ENCODE peak calls at places on chromosomes 6 and 20, in nine cellular contexts. One of them, this sample, is unnamed.

GRCh38 chr20:47482705-47483104 is 19.0 kb upstream of the NCOA3 start:
- DNase-seq in T-helper 1 cell: no peak
- DNase-seq in AG04450: no peak
- DNase-seq in T-helper 9 cell: no peak
- DNase-seq in activated CD4-positive, alpha-beta T cell treated with anti-CD3 and anti-CD28 coated beads, Interleukin-2, amount 10 ng/mL, durations not matched to agents 7 days and 5 days: no peak
- DNase-seq in SHP77: no peak
- DNase-seq in RCC 7860: no peak
- DNase-seq in GOT3: no peak
- DNase-seq in aorta: peak; percentile 24
- DNase-seq in this sample: no peak

GRCh38 chr6:67680297-67680932 is 954.7 kb upstream of the ADGRB3 start:
- DNase-seq in T-helper 1 cell: no peak
- DNase-seq in AG04450: no peak
- DNase-seq in T-helper 9 cell: no peak
- DNase-seq in activated CD4-positive, alpha-beta T cell treated with anti-CD3 and anti-CD28 coated beads, Interleukin-2, amount 10 ng/mL, durations not matched to agents 7 days and 5 days: no peak
- DNase-seq in SHP77: no peak
- DNase-seq in RCC 7860: no peak
- DNase-seq in GOT3: no peak
- DNase-seq in aorta: no peak
- DNase-seq in this sample: no peak

GRCh38 chr6:98433325-98433724 is 401.0 kb upstream of the POU3F2 start:
- DNase-seq in T-helper 1 cell: no peak
- DNase-seq in AG04450: no peak
- DNase-seq in T-helper 9 cell: no peak
- DNase-seq in activated CD4-positive, alpha-beta T cell treated with anti-CD3 and anti-CD28 coated beads, Interleukin-2, amount 10 ng/mL, durations not matched to agents 7 days and 5 days: no peak
- DNase-seq in SHP77: no peak
- DNase-seq in RCC 7860: no peak
- DNase-seq in GOT3: no peak
- DNase-seq in aorta: no peak
- DNase-seq in this sample: no peak

GRCh38 chr6:33781105-33781975 is 7.6 kb downstream of the LEMD2 start:
- DNase-seq in T-helper 1 cell: no peak
- DNase-seq in AG04450: no peak
- DNase-seq in T-helper 9 cell: no peak
- DNase-seq in activated CD4-positive, alpha-beta T cell treated with anti-CD3 and anti-CD28 coated beads, Interleukin-2, amount 10 ng/mL, durations not matched to agents 7 days and 5 days: no peak
- DNase-seq in SHP77: no peak
- DNase-seq in RCC 7860: peak; percentile 80
- DNase-seq in GOT3: no peak
- DNase-seq in aorta: no peak
- DNase-seq in this sample: peak; percentile 84

GRCh38 chr6:4903751-4904370 is 100.0 kb downstream of the RPP40 start:
- DNase-seq in T-helper 1 cell: no peak
- DNase-seq in AG04450: no peak
- DNase-seq in T-helper 9 cell: no peak
- DNase-seq in activated CD4-positive, alpha-beta T cell treated with anti-CD3 and anti-CD28 coated beads, Interleukin-2, amount 10 ng/mL, durations not matched to agents 7 days and 5 days: no peak
- DNase-seq in SHP77: no peak
- DNase-seq in RCC 7860: no peak
- DNase-seq in GOT3: no peak
- DNase-seq in aorta: no peak
- DNase-seq in this sample: no peak

GRCh38 chr20:34515484-34516037 is 661 bp upstream of the DYNLRB1 start:
- DNase-seq in T-helper 1 cell: peak; percentile 64
- DNase-seq in AG04450: no peak
- DNase-seq in T-helper 9 cell: peak; percentile 53
- DNase-seq in activated CD4-positive, alpha-beta T cell treated with anti-CD3 and anti-CD28 coated beads, Interleukin-2, amount 10 ng/mL, durations not matched to agents 7 days and 5 days: peak; percentile 81
- DNase-seq in SHP77: peak; percentile 76
- DNase-seq in RCC 7860: peak; percentile 51
- DNase-seq in GOT3: no peak
- DNase-seq in aorta: peak; percentile 71
- DNase-seq in this sample: peak; percentile 61

GRCh38 chr20:31842471-31843157 is 2.8 kb downstream of the FOXS1 start:
- DNase-seq in T-helper 1 cell: no peak
- DNase-seq in AG04450: no peak
- DNase-seq in T-helper 9 cell: no peak
- DNase-seq in activated CD4-positive, alpha-beta T cell treated with anti-CD3 and anti-CD28 coated beads, Interleukin-2, amount 10 ng/mL, durations not matched to agents 7 days and 5 days: no peak
- DNase-seq in SHP77: no peak
- DNase-seq in RCC 7860: no peak
- DNase-seq in GOT3: no peak
- DNase-seq in aorta: peak; percentile 89
- DNase-seq in this sample: peak; percentile 53

GRCh38 chr6:97068211-97068610 is 143.7 kb downstream of the KLHL32 start:
- DNase-seq in T-helper 1 cell: no peak
- DNase-seq in AG04450: peak; percentile 10
- DNase-seq in T-helper 9 cell: no peak
- DNase-seq in activated CD4-positive, alpha-beta T cell treated with anti-CD3 and anti-CD28 coated beads, Interleukin-2, amount 10 ng/mL, durations not matched to agents 7 days and 5 days: peak; percentile 42
- DNase-seq in SHP77: no peak
- DNase-seq in RCC 7860: peak; percentile 5
- DNase-seq in GOT3: no peak
- DNase-seq in aorta: no peak
- DNase-seq in this sample: peak; percentile 31

GRCh38 chr6:93684339-93684738 is 265.0 kb upstream of the EPHA7 start:
- DNase-seq in T-helper 1 cell: no peak
- DNase-seq in AG04450: no peak
- DNase-seq in T-helper 9 cell: no peak
- DNase-seq in activated CD4-positive, alpha-beta T cell treated with anti-CD3 and anti-CD28 coated beads, Interleukin-2, amount 10 ng/mL, durations not matched to agents 7 days and 5 days: no peak
- DNase-seq in SHP77: no peak
- DNase-seq in RCC 7860: no peak
- DNase-seq in GOT3: no peak
- DNase-seq in aorta: no peak
- DNase-seq in this sample: peak; percentile 36

GRCh38 chr20:33667245-33668086 is 723 bp downstream of the ACTL10 start:
- DNase-seq in T-helper 1 cell: peak; percentile 47
- DNase-seq in AG04450: no peak
- DNase-seq in T-helper 9 cell: peak; percentile 29
- DNase-seq in activated CD4-positive, alpha-beta T cell treated with anti-CD3 and anti-CD28 coated beads, Interleukin-2, amount 10 ng/mL, durations not matched to agents 7 days and 5 days: peak; percentile 35
- DNase-seq in SHP77: peak; percentile 72
- DNase-seq in RCC 7860: peak; percentile 52
- DNase-seq in GOT3: peak; percentile 75
- DNase-seq in aorta: peak; percentile 88
- DNase-seq in this sample: peak; percentile 41

GRCh38 chr6:90466191-90466940 is 120.5 kb downstream of the MAP3K7 start:
- DNase-seq in T-helper 1 cell: no peak
- DNase-seq in AG04450: no peak
- DNase-seq in T-helper 9 cell: no peak
- DNase-seq in activated CD4-positive, alpha-beta T cell treated with anti-CD3 and anti-CD28 coated beads, Interleukin-2, amount 10 ng/mL, durations not matched to agents 7 days and 5 days: peak; percentile 42
- DNase-seq in SHP77: no peak
- DNase-seq in RCC 7860: no peak
- DNase-seq in GOT3: no peak
- DNase-seq in aorta: no peak
- DNase-seq in this sample: peak; percentile 80

GRCh38 chr6:40844241-40844640 is 194.8 kb downstream of the UNC5CL start:
- DNase-seq in T-helper 1 cell: no peak
- DNase-seq in AG04450: no peak
- DNase-seq in T-helper 9 cell: no peak
- DNase-seq in activated CD4-positive, alpha-beta T cell treated with anti-CD3 and anti-CD28 coated beads, Interleukin-2, amount 10 ng/mL, durations not matched to agents 7 days and 5 days: no peak
- DNase-seq in SHP77: no peak
- DNase-seq in RCC 7860: no peak
- DNase-seq in GOT3: no peak
- DNase-seq in aorta: no peak
- DNase-seq in this sample: no peak

GRCh38 chr6:3376888-3377535 is 79.8 kb downstream of the SLC22A23 start:
- DNase-seq in T-helper 1 cell: no peak
- DNase-seq in AG04450: no peak
- DNase-seq in T-helper 9 cell: no peak
- DNase-seq in activated CD4-positive, alpha-beta T cell treated with anti-CD3 and anti-CD28 coated beads, Interleukin-2, amount 10 ng/mL, durations not matched to agents 7 days and 5 days: no peak
- DNase-seq in SHP77: no peak
- DNase-seq in RCC 7860: no peak
- DNase-seq in GOT3: no peak
- DNase-seq in aorta: no peak
- DNase-seq in this sample: no peak

GRCh38 chr6:111230351-111231077 is 143.2 kb downstream of the SLC16A10 start:
- DNase-seq in T-helper 1 cell: no peak
- DNase-seq in AG04450: no peak
- DNase-seq in T-helper 9 cell: no peak
- DNase-seq in activated CD4-positive, alpha-beta T cell treated with anti-CD3 and anti-CD28 coated beads, Interleukin-2, amount 10 ng/mL, durations not matched to agents 7 days and 5 days: no peak
- DNase-seq in SHP77: no peak
- DNase-seq in RCC 7860: no peak
- DNase-seq in GOT3: no peak
- DNase-seq in aorta: no peak
- DNase-seq in this sample: peak; percentile 87

GRCh38 chr6:3742426-3743344 is 8.8 kb downstream of the PXDC1 start:
- DNase-seq in T-helper 1 cell: peak; percentile 74
- DNase-seq in AG04450: no peak
- DNase-seq in T-helper 9 cell: peak; percentile 95
- DNase-seq in activated CD4-positive, alpha-beta T cell treated with anti-CD3 and anti-CD28 coated beads, Interleukin-2, amount 10 ng/mL, durations not matched to agents 7 days and 5 days: peak; percentile 90
- DNase-seq in SHP77: peak; percentile 63
- DNase-seq in RCC 7860: peak; percentile 32
- DNase-seq in GOT3: no peak
- DNase-seq in aorta: peak; percentile 97
- DNase-seq in this sample: peak; percentile 58

GRCh38 chr20:44079968-44080560 is 106.9 kb downstream of the JPH2 start:
- DNase-seq in T-helper 1 cell: no peak
- DNase-seq in AG04450: no peak
- DNase-seq in T-helper 9 cell: no peak
- DNase-seq in activated CD4-positive, alpha-beta T cell treated with anti-CD3 and anti-CD28 coated beads, Interleukin-2, amount 10 ng/mL, durations not matched to agents 7 days and 5 days: no peak
- DNase-seq in SHP77: no peak
- DNase-seq in RCC 7860: no peak
- DNase-seq in GOT3: no peak
- DNase-seq in aorta: no peak
- DNase-seq in this sample: no peak

GRCh38 chr6:10801224-10801848 is 37.0 kb downstream of the MAK start:
- DNase-seq in T-helper 1 cell: peak; percentile 28
- DNase-seq in AG04450: peak; percentile 36
- DNase-seq in T-helper 9 cell: peak; percentile 35
- DNase-seq in activated CD4-positive, alpha-beta T cell treated with anti-CD3 and anti-CD28 coated beads, Interleukin-2, amount 10 ng/mL, durations not matched to agents 7 days and 5 days: peak; percentile 71
- DNase-seq in SHP77: peak; percentile 61
- DNase-seq in RCC 7860: peak; percentile 60
- DNase-seq in GOT3: no peak
- DNase-seq in aorta: peak; percentile 81
- DNase-seq in this sample: peak; percentile 52

GRCh38 chr20:61436674-61437279 is 184.7 kb downstream of the CDH4 start:
- DNase-seq in T-helper 1 cell: no peak
- DNase-seq in AG04450: no peak
- DNase-seq in T-helper 9 cell: no peak
- DNase-seq in activated CD4-positive, alpha-beta T cell treated with anti-CD3 and anti-CD28 coated beads, Interleukin-2, amount 10 ng/mL, durations not matched to agents 7 days and 5 days: no peak
- DNase-seq in SHP77: no peak
- DNase-seq in RCC 7860: no peak
- DNase-seq in GOT3: peak; percentile 37
- DNase-seq in aorta: no peak
- DNase-seq in this sample: peak; percentile 69

GRCh38 chr20:40963505-40963845 is 65.1 kb upstream of the TOP1 start:
- DNase-seq in T-helper 1 cell: no peak
- DNase-seq in AG04450: no peak
- DNase-seq in T-helper 9 cell: no peak
- DNase-seq in activated CD4-positive, alpha-beta T cell treated with anti-CD3 and anti-CD28 coated beads, Interleukin-2, amount 10 ng/mL, durations not matched to agents 7 days and 5 days: no peak
- DNase-seq in SHP77: no peak
- DNase-seq in RCC 7860: no peak
- DNase-seq in GOT3: no peak
- DNase-seq in aorta: no peak
- DNase-seq in this sample: no peak

GRCh38 chr6:127148511-127148910 is 30.0 kb downstream of the RSPO3 start:
- DNase-seq in T-helper 1 cell: no peak
- DNase-seq in AG04450: no peak
- DNase-seq in T-helper 9 cell: no peak
- DNase-seq in activated CD4-positive, alpha-beta T cell treated with anti-CD3 and anti-CD28 coated beads, Interleukin-2, amount 10 ng/mL, durations not matched to agents 7 days and 5 days: no peak
- DNase-seq in SHP77: no peak
- DNase-seq in RCC 7860: no peak
- DNase-seq in GOT3: no peak
- DNase-seq in aorta: no peak
- DNase-seq in this sample: no peak

GRCh38 chr6:16739329-16739801 is 21.9 kb downstream of the ATXN1 start:
- DNase-seq in T-helper 1 cell: no peak
- DNase-seq in AG04450: no peak
- DNase-seq in T-helper 9 cell: no peak
- DNase-seq in activated CD4-positive, alpha-beta T cell treated with anti-CD3 and anti-CD28 coated beads, Interleukin-2, amount 10 ng/mL, durations not matched to agents 7 days and 5 days: no peak
- DNase-seq in SHP77: no peak
- DNase-seq in RCC 7860: peak; percentile 88
- DNase-seq in GOT3: no peak
- DNase-seq in aorta: no peak
- DNase-seq in this sample: peak; percentile 97

GRCh38 chr6:105442369-105442768 is 39.5 kb upstream of the PREP start:
- DNase-seq in T-helper 1 cell: no peak
- DNase-seq in AG04450: no peak
- DNase-seq in T-helper 9 cell: no peak
- DNase-seq in activated CD4-positive, alpha-beta T cell treated with anti-CD3 and anti-CD28 coated beads, Interleukin-2, amount 10 ng/mL, durations not matched to agents 7 days and 5 days: no peak
- DNase-seq in SHP77: no peak
- DNase-seq in RCC 7860: no peak
- DNase-seq in GOT3: no peak
- DNase-seq in aorta: no peak
- DNase-seq in this sample: no peak

GRCh38 chr6:3228046-3228671 is 706 bp upstream of the TUBB2B start:
- DNase-seq in T-helper 1 cell: no peak
- DNase-seq in AG04450: no peak
- DNase-seq in T-helper 9 cell: no peak
- DNase-seq in activated CD4-positive, alpha-beta T cell treated with anti-CD3 and anti-CD28 coated beads, Interleukin-2, amount 10 ng/mL, durations not matched to agents 7 days and 5 days: no peak
- DNase-seq in SHP77: peak; percentile 87
- DNase-seq in RCC 7860: no peak
- DNase-seq in GOT3: no peak
- DNase-seq in aorta: no peak
- DNase-seq in this sample: no peak

GRCh38 chr6:83868639-83869038 is 9.2 kb downstream of the CYB5R4 start:
- DNase-seq in T-helper 1 cell: no peak
- DNase-seq in AG04450: no peak
- DNase-seq in T-helper 9 cell: no peak
- DNase-seq in activated CD4-positive, alpha-beta T cell treated with anti-CD3 and anti-CD28 coated beads, Interleukin-2, amount 10 ng/mL, durations not matched to agents 7 days and 5 days: no peak
- DNase-seq in SHP77: no peak
- DNase-seq in RCC 7860: peak; percentile 48
- DNase-seq in GOT3: no peak
- DNase-seq in aorta: no peak
- DNase-seq in this sample: no peak

GRCh38 chr6:68693271-68693670 is 58.2 kb downstream of the ADGRB3 start:
- DNase-seq in T-helper 1 cell: no peak
- DNase-seq in AG04450: no peak
- DNase-seq in T-helper 9 cell: no peak
- DNase-seq in activated CD4-positive, alpha-beta T cell treated with anti-CD3 and anti-CD28 coated beads, Interleukin-2, amount 10 ng/mL, durations not matched to agents 7 days and 5 days: no peak
- DNase-seq in SHP77: no peak
- DNase-seq in RCC 7860: no peak
- DNase-seq in GOT3: no peak
- DNase-seq in aorta: no peak
- DNase-seq in this sample: no peak

GRCh38 chr20:48333707-48334106 is 494.1 kb downstream of the PREX1 start:
- DNase-seq in T-helper 1 cell: no peak
- DNase-seq in AG04450: no peak
- DNase-seq in T-helper 9 cell: no peak
- DNase-seq in activated CD4-positive, alpha-beta T cell treated with anti-CD3 and anti-CD28 coated beads, Interleukin-2, amount 10 ng/mL, durations not matched to agents 7 days and 5 days: no peak
- DNase-seq in SHP77: no peak
- DNase-seq in RCC 7860: no peak
- DNase-seq in GOT3: no peak
- DNase-seq in aorta: no peak
- DNase-seq in this sample: no peak

GRCh38 chr6:15714658-15715057 is 51.8 kb upstream of the DTNBP1 start:
- DNase-seq in T-helper 1 cell: no peak
- DNase-seq in AG04450: no peak
- DNase-seq in T-helper 9 cell: no peak
- DNase-seq in activated CD4-positive, alpha-beta T cell treated with anti-CD3 and anti-CD28 coated beads, Interleukin-2, amount 10 ng/mL, durations not matched to agents 7 days and 5 days: no peak
- DNase-seq in SHP77: no peak
- DNase-seq in RCC 7860: no peak
- DNase-seq in GOT3: no peak
- DNase-seq in aorta: no peak
- DNase-seq in this sample: no peak

GRCh38 chr6:168785720-168786511 is 344.9 kb downstream of the SMOC2 start:
- DNase-seq in T-helper 1 cell: no peak
- DNase-seq in AG04450: no peak
- DNase-seq in T-helper 9 cell: no peak
- DNase-seq in activated CD4-positive, alpha-beta T cell treated with anti-CD3 and anti-CD28 coated beads, Interleukin-2, amount 10 ng/mL, durations not matched to agents 7 days and 5 days: no peak
- DNase-seq in SHP77: no peak
- DNase-seq in RCC 7860: no peak
- DNase-seq in GOT3: no peak
- DNase-seq in aorta: no peak
- DNase-seq in this sample: no peak